ENCODE peak calls at places on chromosomes 7 and 10, in nine cellular contexts. One of them, this sample, is unnamed. For H3K9me3 and H3K27me3, the result is how much of the 10 kb centered on the place peaks cover.

GRCh38 chr10:132257271-132257670 is 50.5 kb downstream of the STK32C start:
- DNase-seq in esophagus squamous epithelium: no peak
- DNase-seq in lower lobe of right lung: no peak
- DNase-seq in PC-3: peak
- DNase-seq in Peyer's patch: no peak
- DNase-seq in cardiac muscle cell: no peak
- DNase-seq in left lung: no peak
- DNase-seq in AG04450: no peak
- DNase-seq in heart right ventricle: no peak
- DNase-seq in this sample: no peak

GRCh38 chr10:71975087-71975890 is 11.1 kb downstream of the CHST3 start:
- DNase-seq in esophagus squamous epithelium: no peak
- DNase-seq in cardiac muscle cell: no peak
- DNase-seq in PC-3: peak
- DNase-seq in Peyer's patch: no peak
- DNase-seq in AG04450: no peak
- DNase-seq in left lung: no peak
- DNase-seq in heart right ventricle: peak
- DNase-seq in lower lobe of right lung: no peak
- DNase-seq in this sample: no peak

GRCh38 chr7:41134873-41135250 is 568.0 kb downstream of the INHBA start:
- DNase-seq in AG04450: no peak
- DNase-seq in left lung: no peak
- DNase-seq in heart right ventricle: no peak
- DNase-seq in PC-3: no peak
- DNase-seq in cardiac muscle cell: no peak
- DNase-seq in Peyer's patch: no peak
- DNase-seq in lower lobe of right lung: no peak
- DNase-seq in esophagus squamous epithelium: no peak
- DNase-seq in this sample: no peak

GRCh38 chr10:25675204-25675603 is 258.8 kb upstream of the MYO3A start:
- DNase-seq in esophagus squamous epithelium: no peak
- DNase-seq in Peyer's patch: no peak
- DNase-seq in lower lobe of right lung: no peak
- DNase-seq in AG04450: no peak
- DNase-seq in PC-3: no peak
- DNase-seq in cardiac muscle cell: no peak
- DNase-seq in left lung: no peak
- DNase-seq in heart right ventricle: no peak
- DNase-seq in this sample: no peak

GRCh38 chr7:132545756-132546155 is 30.5 kb downstream of the PLXNA4 start:
- DNase-seq in PC-3: peak
- DNase-seq in esophagus squamous epithelium: no peak
- DNase-seq in heart right ventricle: no peak
- DNase-seq in Peyer's patch: no peak
- DNase-seq in left lung: no peak
- DNase-seq in cardiac muscle cell: no peak
- DNase-seq in lower lobe of right lung: no peak
- DNase-seq in AG04450: no peak
- DNase-seq in this sample: no peak

GRCh38 chr7:32680259-32681173 is 185.2 kb downstream of the AVL9 start:
- DNase-seq in esophagus squamous epithelium: no peak
- DNase-seq in AG04450: no peak
- DNase-seq in left lung: no peak
- DNase-seq in lower lobe of right lung: no peak
- DNase-seq in cardiac muscle cell: no peak
- DNase-seq in Peyer's patch: no peak
- DNase-seq in heart right ventricle: no peak
- DNase-seq in PC-3: peak
- DNase-seq in this sample: no peak

GRCh38 chr7:121126801-121127534 is 138.5 kb downstream of the CPED1 start:
- DNase-seq in cardiac muscle cell: no peak
- DNase-seq in lower lobe of right lung: no peak
- DNase-seq in PC-3: peak
- DNase-seq in Peyer's patch: no peak
- DNase-seq in AG04450: no peak
- DNase-seq in esophagus squamous epithelium: no peak
- DNase-seq in left lung: no peak
- DNase-seq in heart right ventricle: no peak
- DNase-seq in this sample: no peak

GRCh38 chr10:99975942-99976809 is 33.6 kb downstream of the DNMBP start:
- DNase-seq in cardiac muscle cell: no peak
- DNase-seq in heart right ventricle: no peak
- DNase-seq in PC-3: no peak
- DNase-seq in lower lobe of right lung: no peak
- DNase-seq in esophagus squamous epithelium: no peak
- DNase-seq in Peyer's patch: no peak
- DNase-seq in left lung: no peak
- DNase-seq in AG04450: no peak
- DNase-seq in this sample: no peak

GRCh38 chr10:29648114-29648982 is 13.6 kb upstream of the SVIL start:
- DNase-seq in lower lobe of right lung: no peak
- DNase-seq in Peyer's patch: peak
- DNase-seq in cardiac muscle cell: no peak
- DNase-seq in PC-3: no peak
- DNase-seq in esophagus squamous epithelium: no peak
- DNase-seq in AG04450: no peak
- DNase-seq in heart right ventricle: no peak
- DNase-seq in left lung: no peak
- DNase-seq in this sample: peak

GRCh38 chr10:118958984-118959916 is 70.3 kb upstream of the NANOS1 start:
- DNase-seq in lower lobe of right lung: peak
- DNase-seq in PC-3: peak
- DNase-seq in cardiac muscle cell: no peak
- DNase-seq in left lung: peak
- DNase-seq in esophagus squamous epithelium: no peak
- DNase-seq in Peyer's patch: peak
- DNase-seq in AG04450: no peak
- DNase-seq in heart right ventricle: peak
- DNase-seq in this sample: no peak

GRCh38 chr10:130835068-130835467 is 476.5 kb downstream of the TCERG1L start:
- DNase-seq in PC-3: no peak
- DNase-seq in heart right ventricle: no peak
- DNase-seq in cardiac muscle cell: no peak
- DNase-seq in AG04450: no peak
- DNase-seq in lower lobe of right lung: no peak
- DNase-seq in esophagus squamous epithelium: no peak
- DNase-seq in Peyer's patch: no peak
- DNase-seq in left lung: no peak
- DNase-seq in this sample: no peak

GRCh38 chr7:101554584-101555268 is 74.4 kb downstream of the MYL10 start:
- DNase-seq in heart right ventricle: no peak
- DNase-seq in Peyer's patch: peak
- DNase-seq in PC-3: no peak
- DNase-seq in lower lobe of right lung: no peak
- DNase-seq in AG04450: no peak
- DNase-seq in esophagus squamous epithelium: no peak
- DNase-seq in left lung: peak
- DNase-seq in cardiac muscle cell: no peak
- DNase-seq in this sample: no peak

GRCh38 chr10:11345224-11346054 is 266.0 kb downstream of the USP6NL start:
- DNase-seq in lower lobe of right lung: peak
- DNase-seq in Peyer's patch: no peak
- DNase-seq in heart right ventricle: no peak
- DNase-seq in cardiac muscle cell: no peak
- DNase-seq in left lung: peak
- DNase-seq in PC-3: peak
- DNase-seq in AG04450: no peak
- DNase-seq in esophagus squamous epithelium: no peak
- DNase-seq in this sample: no peak

GRCh38 chr7:12256025-12256570 is 45.0 kb downstream of the TMEM106B start:
- DNase-seq in esophagus squamous epithelium: no peak
- DNase-seq in lower lobe of right lung: no peak
- DNase-seq in Peyer's patch: no peak
- DNase-seq in AG04450: no peak
- DNase-seq in heart right ventricle: no peak
- DNase-seq in PC-3: peak
- DNase-seq in left lung: no peak
- DNase-seq in cardiac muscle cell: no peak
- DNase-seq in this sample: no peak

GRCh38 chr7:49812534-49812933 is 39.1 kb downstream of the VWC2 start:
- DNase-seq in heart right ventricle: no peak
- DNase-seq in lower lobe of right lung: no peak
- DNase-seq in Peyer's patch: no peak
- DNase-seq in cardiac muscle cell: no peak
- DNase-seq in esophagus squamous epithelium: no peak
- DNase-seq in AG04450: no peak
- DNase-seq in PC-3: no peak
- DNase-seq in left lung: no peak
- DNase-seq in this sample: no peak

GRCh38 chr7:157768198-157768597 is 431.4 kb downstream of the DNAJB6 start:
- DNase-seq in AG04450: no peak
- DNase-seq in heart right ventricle: no peak
- DNase-seq in PC-3: no peak
- DNase-seq in esophagus squamous epithelium: no peak
- DNase-seq in cardiac muscle cell: no peak
- DNase-seq in Peyer's patch: no peak
- DNase-seq in lower lobe of right lung: peak
- DNase-seq in left lung: no peak
- DNase-seq in this sample: no peak
- H3K9me3 ChIP-seq in AG04450: half or more
- H3K9me3 ChIP-seq in heart right ventricle: under half
- H3K9me3 ChIP-seq in PC-3: under half
- H3K9me3 ChIP-seq in esophagus squamous epithelium: under half
- H3K9me3 ChIP-seq in cardiac muscle cell: under half
- H3K9me3 ChIP-seq in Peyer's patch: under half
- H3K9me3 ChIP-seq in lower lobe of right lung: under half
- H3K9me3 ChIP-seq in left lung: under half
- H3K9me3 ChIP-seq in this sample: under half

GRCh38 chr10:95476482-95477174 is 84.5 kb downstream of the SORBS1 start:
- DNase-seq in heart right ventricle: no peak
- DNase-seq in left lung: no peak
- DNase-seq in PC-3: no peak
- DNase-seq in Peyer's patch: no peak
- DNase-seq in esophagus squamous epithelium: no peak
- DNase-seq in cardiac muscle cell: no peak
- DNase-seq in AG04450: no peak
- DNase-seq in lower lobe of right lung: no peak
- DNase-seq in this sample: no peak

GRCh38 chr10:95478185-95478584 is 83.0 kb downstream of the SORBS1 start:
- DNase-seq in PC-3: no peak
- DNase-seq in Peyer's patch: no peak
- DNase-seq in AG04450: no peak
- DNase-seq in esophagus squamous epithelium: no peak
- DNase-seq in cardiac muscle cell: no peak
- DNase-seq in left lung: no peak
- DNase-seq in lower lobe of right lung: no peak
- DNase-seq in heart right ventricle: no peak
- DNase-seq in this sample: no peak

GRCh38 chr10:95475827-95476481 is 85.2 kb downstream of the SORBS1 start:
- DNase-seq in Peyer's patch: peak
- DNase-seq in lower lobe of right lung: no peak
- DNase-seq in left lung: no peak
- DNase-seq in PC-3: peak
- DNase-seq in AG04450: no peak
- DNase-seq in cardiac muscle cell: no peak
- DNase-seq in heart right ventricle: no peak
- DNase-seq in esophagus squamous epithelium: no peak
- DNase-seq in this sample: no peak

GRCh38 chr10:95478935-95479334 is 82.2 kb downstream of the SORBS1 start:
- DNase-seq in lower lobe of right lung: no peak
- DNase-seq in PC-3: no peak
- DNase-seq in Peyer's patch: no peak
- DNase-seq in heart right ventricle: no peak
- DNase-seq in esophagus squamous epithelium: no peak
- DNase-seq in cardiac muscle cell: no peak
- DNase-seq in AG04450: no peak
- DNase-seq in left lung: no peak
- DNase-seq in this sample: no peak

DNA sequence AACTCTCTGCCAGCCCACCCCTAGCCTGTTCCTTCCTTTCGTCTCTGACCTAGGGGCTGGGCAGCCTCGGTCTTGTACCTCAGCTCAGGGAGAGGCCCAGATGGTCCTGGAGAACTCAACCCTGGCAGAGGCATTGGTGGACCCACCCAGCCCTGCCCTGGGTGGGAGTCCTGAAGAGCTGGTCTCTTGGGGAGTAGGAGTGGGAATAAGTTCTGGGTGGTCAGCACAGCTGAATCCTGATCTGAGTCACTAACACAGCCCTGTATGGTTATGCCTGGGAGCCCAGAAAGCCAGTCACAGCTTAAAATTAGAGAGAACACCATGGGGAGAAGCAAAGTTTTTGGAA is 84.0 kb downstream of the SORBS1 start:
- DNase-seq in AG04450: no peak
- DNase-seq in heart right ventricle: no peak
- DNase-seq in lower lobe of right lung: no peak
- DNase-seq in PC-3: no peak
- DNase-seq in left lung: no peak
- DNase-seq in cardiac muscle cell: no peak
- DNase-seq in esophagus squamous epithelium: no peak
- DNase-seq in Peyer's patch: no peak
- DNase-seq in this sample: no peak
- H3K27ac ChIP-seq in AG04450: no peak
- H3K27ac ChIP-seq in heart right ventricle: peak
- H3K27ac ChIP-seq in lower lobe of right lung: peak
- H3K27ac ChIP-seq in PC-3: no peak
- H3K27ac ChIP-seq in left lung: peak
- H3K27ac ChIP-seq in cardiac muscle cell: peak
- H3K27ac ChIP-seq in esophagus squamous epithelium: peak
- H3K27ac ChIP-seq in Peyer's patch: peak
- H3K27ac ChIP-seq in this sample: no peak

GRCh38 chr10:8045728-8046494 is 8.6 kb upstream of the GATA3 start:
- DNase-seq in PC-3: no peak
- DNase-seq in cardiac muscle cell: no peak
- DNase-seq in heart right ventricle: no peak
- DNase-seq in lower lobe of right lung: no peak
- DNase-seq in esophagus squamous epithelium: no peak
- DNase-seq in Peyer's patch: no peak
- DNase-seq in left lung: no peak
- DNase-seq in AG04450: no peak
- DNase-seq in this sample: no peak
- H3K27me3 ChIP-seq in PC-3: under half
- H3K27me3 ChIP-seq in cardiac muscle cell: half or more
- H3K27me3 ChIP-seq in heart right ventricle: half or more
- H3K27me3 ChIP-seq in lower lobe of right lung: half or more
- H3K27me3 ChIP-seq in esophagus squamous epithelium: half or more
- H3K27me3 ChIP-seq in Peyer's patch: under half
- H3K27me3 ChIP-seq in left lung: half or more
- H3K27me3 ChIP-seq in AG04450: half or more
- H3K27me3 ChIP-seq in this sample: half or more

DNA sequence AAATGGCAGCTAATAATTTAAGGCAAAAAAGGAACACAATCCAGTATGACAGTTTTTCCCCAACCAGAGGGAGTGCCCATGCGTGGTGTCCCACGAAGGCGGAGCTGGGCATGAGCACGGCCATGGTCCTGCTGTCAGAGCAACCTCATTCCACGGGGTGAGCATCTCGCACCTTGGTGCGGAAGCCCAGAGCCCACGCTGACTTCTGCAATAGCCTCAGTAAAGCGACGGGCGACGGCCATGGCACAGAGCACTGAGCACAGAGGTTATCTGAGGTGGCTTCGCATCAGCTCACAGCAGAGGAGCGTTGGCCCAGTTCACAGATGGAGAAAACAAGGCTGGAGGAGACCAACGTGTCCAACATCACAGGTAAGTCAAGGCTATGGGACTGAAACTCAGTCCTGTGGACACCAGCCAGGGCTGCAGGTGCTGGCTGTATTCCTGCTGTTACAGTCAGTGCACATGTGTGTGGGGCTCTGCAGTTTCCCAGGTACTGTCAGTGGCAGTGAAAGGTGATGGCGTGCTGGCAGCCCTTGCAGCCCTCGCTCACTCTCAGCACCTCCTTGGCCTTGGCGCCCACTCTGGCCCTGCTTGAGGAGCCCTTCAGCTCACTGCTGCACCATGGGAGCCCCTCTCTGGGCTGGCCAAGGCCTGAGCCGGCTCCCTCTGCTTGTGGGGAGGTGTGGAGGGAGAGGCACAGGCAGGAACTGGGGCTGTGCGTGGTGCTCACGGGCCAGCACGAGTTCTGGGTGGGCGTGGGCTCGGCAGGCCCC is 525.6 kb downstream of the PTPRN2 start:
- DNase-seq in esophagus squamous epithelium: no peak
- DNase-seq in PC-3: no peak
- DNase-seq in left lung: no peak
- DNase-seq in lower lobe of right lung: no peak
- DNase-seq in heart right ventricle: no peak
- DNase-seq in AG04450: no peak
- DNase-seq in cardiac muscle cell: no peak
- DNase-seq in Peyer's patch: no peak
- DNase-seq in this sample: no peak
- H3K9me3 ChIP-seq in esophagus squamous epithelium: under half
- H3K9me3 ChIP-seq in PC-3: under half
- H3K9me3 ChIP-seq in left lung: under half
- H3K9me3 ChIP-seq in lower lobe of right lung: under half
- H3K9me3 ChIP-seq in heart right ventricle: under half
- H3K9me3 ChIP-seq in AG04450: half or more
- H3K9me3 ChIP-seq in cardiac muscle cell: under half
- H3K9me3 ChIP-seq in Peyer's patch: under half
- H3K9me3 ChIP-seq in this sample: under half